ENCODE peak calls at places on chromosomes 5 and 9, in nine cellular contexts. Z, L, H, F, R, M, W, G and P are unnamed samples.

GRCh38 chr5:41925555-41925946 is 470 bp downstream of the FBXO4 start:
- DNase-seq in M (no peak), G (no peak), W (peak; percentile 23), H (peak; percentile 24), Z (peak; percentile 39), R (peak; percentile 39), L (peak; percentile 28), F (peak; percentile 66), P (peak; percentile 70)

GRCh38 chr9:115399026-115399425 is 281.1 kb upstream of the TNC start:
- DNase-seq in L (no peak), H (no peak), Z (no peak), G (no peak), R (no peak), M (no peak), F (peak; percentile 12), W (no peak), P (no peak)

GRCh38 chr9:2228132-2228531 is 213.0 kb downstream of the SMARCA2 start:
- DNase-seq in M (peak; percentile 83), L (no peak), H (no peak), W (peak; percentile 25), G (no peak), F (peak; percentile 32), Z (peak; percentile 37), R (no peak), P (no peak)

GRCh38 chr5:142420521-142420920 is 95.7 kb upstream of the SPRY4 start:
- DNase-seq in W (no peak), Z (no peak), F (no peak), H (peak; percentile 33), G (no peak), R (no peak), M (no peak), L (no peak), P (no peak)

GRCh38 chr9:102514541-102514940 is 480.6 kb upstream of the CYLC2 start:
- DNase-seq in W (no peak), L (no peak), Z (no peak), R (no peak), M (no peak), F (no peak), G (no peak), H (no peak), P (no peak)

GRCh38 chr5:58462623-58463230 is 2.8 kb upstream of the PLK2 start:
- DNase-seq in R (peak; percentile 65), H (peak; percentile 72), W (peak; percentile 20), L (peak; percentile 65), M (peak; percentile 62), Z (peak; percentile 50), F (peak; percentile 52), G (no peak), P (no peak)

GRCh38 chr9:68706579-68707201 is 1.6 kb downstream of the PIP5K1B start:
- DNase-seq in Z (no peak), W (no peak), R (no peak), M (no peak), H (no peak), F (peak; percentile 77), G (no peak), L (no peak), P (no peak)

GRCh38 chr5:128478386-128479368 is 59.4 kb downstream of the FBN2 start:
- DNase-seq in G (no peak), M (no peak), H (no peak), W (no peak), L (no peak), R (no peak), Z (no peak), F (no peak), P (no peak)

GRCh38 chr5:79237735-79238560 is 2.0 kb downstream of the JMY start:
- DNase-seq in G (no peak), W (no peak), R (no peak), L (no peak), M (no peak), H (no peak), F (no peak), Z (no peak), P (no peak)

GRCh38 chr5:114311943-114312342 is 49.9 kb upstream of the KCNN2 start:
- DNase-seq in F (no peak), H (no peak), M (no peak), R (no peak), L (no peak), W (no peak), Z (no peak), G (no peak), P (no peak)

GRCh38 chr5:139404484-139404840 is 573 bp upstream of the SPATA24 start:
- DNase-seq in W (no peak), R (no peak), Z (no peak), L (no peak), F (no peak), H (no peak), G (no peak), M (no peak), P (no peak)

GRCh38 chr5:113989278-113989912 is 372.5 kb upstream of the KCNN2 start:
- DNase-seq in H (no peak), Z (no peak), W (no peak), M (no peak), L (no peak), R (no peak), G (no peak), F (no peak), P (no peak)

GRCh38 chr9:74940600-74940999 is 12.1 kb downstream of the C9orf40 start:
- DNase-seq in L (no peak), F (no peak), W (no peak), Z (no peak), G (no peak), R (peak; percentile 85), H (peak; percentile 12), M (no peak), P (no peak)

GRCh38 chr9:32906213-32906612 is 95.2 kb downstream of the APTX start:
- DNase-seq in G (no peak), W (no peak), H (no peak), F (no peak), L (no peak), M (peak; percentile 87), Z (no peak), R (no peak), P (no peak)

GRCh38 chr5:172089298-172090117 is 83.1 kb upstream of the FBXW11 start:
- DNase-seq in R (no peak), W (no peak), F (no peak), M (no peak), L (no peak), Z (no peak), H (no peak), G (no peak), P (no peak)

GRCh38 chr5:172086312-172086975 is 80.0 kb upstream of the FBXW11 start:
- DNase-seq in M (no peak), Z (no peak), H (no peak), L (no peak), G (no peak), F (no peak), W (no peak), R (no peak), P (peak; percentile 56)

GRCh38 chr5:172085738-172086137 is 79.3 kb upstream of the FBXW11 start:
- DNase-seq in M (no peak), L (no peak), Z (no peak), G (no peak), H (no peak), F (no peak), R (no peak), W (no peak), P (peak; percentile 28)

GRCh38 chr5:172090976-172091547 is 84.6 kb upstream of the FBXW11 start:
- DNase-seq in F (no peak), H (no peak), W (no peak), G (no peak), Z (no peak), M (no peak), L (no peak), R (no peak), P (peak; percentile 59)

DNA sequence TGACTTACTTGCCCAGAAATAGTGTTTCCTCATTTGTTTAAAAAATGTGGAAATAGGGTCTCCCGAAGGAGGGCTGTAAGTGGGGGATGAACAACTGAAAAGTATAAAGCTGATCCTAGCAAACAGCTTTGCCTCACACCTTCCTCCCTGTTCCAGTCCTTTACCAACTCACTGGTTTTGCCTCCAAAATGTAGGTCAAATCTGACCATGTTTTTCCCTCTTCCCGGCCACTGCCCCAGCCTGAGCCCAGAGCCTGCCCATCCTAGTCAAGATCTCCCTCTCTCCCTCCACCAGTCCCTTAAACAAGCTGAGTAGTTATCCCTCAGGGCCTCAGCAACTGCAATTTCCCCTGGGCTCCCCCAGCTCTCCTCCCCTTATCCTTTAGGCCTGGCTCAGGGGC is 82.4 kb upstream of the FBXW11 start:
- DNase-seq in M (no peak), W (no peak), R (no peak), Z (no peak), G (no peak), F (no peak), L (no peak), H (no peak), P (peak; percentile 54)
- TF ChIP-seq POLR2A in M (no peak), W (no peak), R (no peak), Z (no peak), G (no peak), F (no peak), L (no peak), H (no peak), P (no peak)

DNA sequence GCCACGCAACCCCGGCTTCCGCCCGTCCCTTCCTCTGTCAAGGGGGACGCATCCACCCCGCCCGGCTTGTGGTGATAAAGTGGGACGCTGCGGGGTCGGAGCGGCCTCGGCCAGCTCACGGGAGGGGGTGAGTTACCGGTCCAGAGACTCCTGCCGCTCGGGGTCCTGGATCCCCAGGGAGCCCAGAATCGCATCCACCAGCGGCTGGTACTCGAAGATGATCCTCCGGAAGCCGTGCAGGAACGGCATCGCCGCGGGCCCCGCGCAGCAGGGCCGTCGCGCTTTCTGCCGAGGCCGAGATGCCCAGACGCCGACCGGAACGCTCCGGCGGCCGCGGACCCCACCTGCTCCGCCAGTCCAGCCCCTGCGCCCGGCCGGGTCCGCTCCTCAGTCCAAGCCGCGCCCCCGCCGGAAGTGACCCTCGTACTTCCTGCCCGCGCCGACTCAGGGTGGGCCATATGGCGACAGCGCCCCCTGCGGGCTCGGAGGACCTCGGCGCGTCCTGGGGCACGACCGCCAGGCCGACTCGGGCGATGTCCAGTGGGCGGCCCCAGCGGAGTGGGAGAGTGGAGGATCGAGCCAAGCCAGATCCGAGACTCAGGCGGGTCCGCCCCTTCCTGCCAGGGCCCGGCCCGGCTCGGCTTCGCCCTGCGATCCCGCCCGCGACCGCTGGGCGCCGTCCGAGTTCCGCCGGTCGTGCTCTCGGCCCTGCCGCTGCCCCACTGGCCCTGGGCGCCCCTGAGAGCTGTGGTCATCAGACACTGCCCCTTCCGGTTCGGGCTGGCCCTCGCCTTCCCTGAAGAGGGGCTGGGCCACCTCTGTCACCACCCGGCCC is at the start of gene ASB6:
- DNase-seq in H (peak; percentile 96), M (peak; percentile 96), L (peak; percentile 97), Z (peak; percentile 98), G (peak; percentile 99), R (peak; percentile 92), W (peak; percentile 98), F (peak; percentile 98), P (peak; percentile 98)
- TF ChIP-seq POLR2A in H (peak; percentile 85), M (peak; percentile 54), L (no peak), Z (peak; percentile 41), G (peak; percentile 80), R (no peak), W (peak; percentile 77), F (peak; percentile 77), P (no peak)

GRCh38 chr5:149654893-149655505 is 73.7 kb downstream of the ARHGEF37 start:
- DNase-seq in L (no peak), G (no peak), W (no peak), H (no peak), M (no peak), F (no peak), R (no peak), Z (no peak), P (no peak)
- TF ChIP-seq POLR2A in L (no peak), G (no peak), W (no peak), H (no peak), M (no peak), F (no peak), R (no peak), Z (no peak), P (no peak)

GRCh38 chr5:14712131-14712530 is 47.6 kb downstream of the OTULIN start:
- DNase-seq in W (no peak), Z (peak; percentile 18), R (no peak), G (no peak), H (no peak), L (no peak), F (no peak), M (no peak), P (no peak)
- TF ChIP-seq POLR2A in W (no peak), Z (no peak), R (no peak), G (no peak), H (no peak), L (no peak), F (no peak), M (no peak), P (no peak)